ENCODE peak calls at places on chromosomes 3 and 15, in four cellular contexts. I is tibial artery, Z is breast epithelium, T is A549. N is an unnamed sample.

GRCh38 chr3:106640353-106640752 is 736.9 kb upstream of the CCDC54 start:
- DNase-seq in T (no peak), I (no peak), Z (no peak), N (no peak)

GRCh38 chr15:80998252-80998651 is 2.5 kb upstream of the TLNRD1 start:
- DNase-seq in I (no peak), Z (no peak), T (no peak), N (no peak)

GRCh38 chr3:164848922-164849321 is 229.4 kb downstream of the SI start:
- DNase-seq in T (no peak), I (no peak), Z (no peak), N (no peak)

GRCh38 chr3:172958565-172958964 is 182.5 kb downstream of the SPATA16 start:
- DNase-seq in Z (no peak), T (no peak), I (no peak), N (no peak)

GRCh38 chr15:58537033-58537432 is 105.2 kb downstream of the LIPC start:
- DNase-seq in I (no peak), Z (no peak), T (no peak), N (no peak)

GRCh38 chr3:187902938-187903337 is 157.7 kb upstream of the BCL6 start:
- DNase-seq in T (no peak), Z (no peak), I (no peak), N (no peak)

GRCh38 chr3:36972163-36972562 is 20.8 kb downstream of the EPM2AIP1 start:
- DNase-seq in Z (no peak), T (no peak), I (no peak), N (no peak)

GRCh38 chr15:45097466-45097865 is 16.5 kb downstream of the DUOX2 start:
- DNase-seq in T (no peak), I (peak), Z (no peak), N (no peak)

GRCh38 chr3:95797081-95797480 is 1017.3 kb upstream of the EPHA6 start:
- DNase-seq in I (no peak), T (no peak), Z (no peak), N (no peak)

GRCh38 chr3:13884851-13885703 is 5.2 kb upstream of the WNT7A start:
- DNase-seq in T (no peak), I (no peak), Z (peak), N (no peak)

GRCh38 chr15:52414936-52415335 is 113.7 kb downstream of the MYO5A start:
- DNase-seq in T (no peak), I (no peak), Z (no peak), N (no peak)

GRCh38 chr3:127694467-127695215 is 21.9 kb downstream of the ABTB1 start:
- DNase-seq in Z (no peak), I (peak), T (peak), N (peak)

GRCh38 chr3:53238881-53239280 is 16.9 kb downstream of the TKT start:
- DNase-seq in I (no peak), T (peak), Z (no peak), N (no peak)

DNA sequence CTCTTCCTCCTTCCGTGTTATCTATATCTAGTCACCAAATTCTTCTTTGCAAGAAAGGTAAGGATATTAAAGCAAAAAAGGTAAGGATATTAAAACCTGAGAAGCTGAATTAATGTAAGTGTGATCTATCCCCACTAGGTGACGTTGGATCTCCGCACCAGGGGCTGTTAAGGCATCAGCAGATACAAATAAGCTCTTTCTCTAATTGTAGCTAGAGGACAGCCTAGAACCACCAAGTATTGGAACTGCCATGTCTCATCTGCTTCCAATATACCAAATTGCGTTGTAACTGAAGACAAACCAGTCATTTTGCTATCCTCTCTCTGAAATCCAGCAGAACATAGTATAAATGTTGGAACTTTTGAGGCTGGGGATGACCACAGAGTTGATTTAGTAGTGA is 471.2 kb upstream of the TGFBR2 start:
- DNase-seq in T (peak), I (no peak), Z (no peak), N (peak)
- TF ChIP-seq CTCF in T (peak), I (no peak), Z (no peak), N (peak)

GRCh38 chr15:37585966-37586656 is 348.3 kb upstream of the TMCO5A start:
- DNase-seq in I (no peak), T (no peak), Z (no peak), N (peak)

GRCh38 chr15:37576952-37577351 is 357.5 kb upstream of the TMCO5A start:
- DNase-seq in I (no peak), Z (no peak), T (no peak), N (no peak)

GRCh38 chr15:37586976-37587375 is 347.5 kb upstream of the TMCO5A start:
- DNase-seq in Z (no peak), T (no peak), I (no peak), N (peak)

GRCh38 chr15:37582852-37583251 is 351.6 kb upstream of the TMCO5A start:
- DNase-seq in T (no peak), I (no peak), Z (no peak), N (no peak)

GRCh38 chr15:37581866-37582532 is 352.4 kb upstream of the TMCO5A start:
- DNase-seq in T (no peak), I (no peak), Z (no peak), N (no peak)
- H3K4me3 ChIP-seq in T (no peak), I (no peak), Z (no peak), N (no peak)

GRCh38 chr3:51974277-51974962 is 444 bp upstream of the ABHD14A start:
- DNase-seq in T (no peak), Z (peak), I (no peak), N (no peak)
- TF ChIP-seq CTCF in T (no peak), Z (no peak), I (no peak), N (no peak)

GRCh38 chr15:40291088-40291574 is 8.3 kb upstream of the ANKRD63 start:
- DNase-seq in T (peak), Z (no peak), I (no peak), N (peak)
- H3K4me3 ChIP-seq in T (peak), Z (peak), I (peak), N (peak)

N was measured in foreskin fibroblast.